ENCODE peak calls at places on chromosome 18, in nine cellular contexts. V is neural progenitor cell, Y is GDM1, H is Kasumi-1, E is COLO829, D is HS-27A, Z is IMR-90, A is ELF-1, I is colonic mucosa. W is an unnamed sample.

GRCh38 chr18:56559044-56559443 is 79.3 kb downstream of the TXNL1 start:
- DNase-seq in V (no peak), Y (no peak), H (no peak), E (no peak), D (no peak), Z (no peak), A (no peak), I (no peak), W (no peak)

GRCh38 chr18:74652392-74652988 is 54.8 kb downstream of the ZNF407 start:
- DNase-seq in V (peak), Y (peak), H (peak), E (peak), D (no peak), Z (peak), A (no peak), I (no peak), W (no peak)

GRCh38 chr18:36025025-36025424 is 42.3 kb downstream of the RPRD1A start:
- DNase-seq in V (no peak), Y (no peak), H (no peak), E (no peak), D (no peak), Z (peak), A (no peak), I (no peak), W (no peak)

GRCh38 chr18:48660346-48661228 is 121.8 kb downstream of the CTIF start:
- DNase-seq in V (no peak), Y (no peak), H (no peak), E (no peak), D (no peak), Z (no peak), A (no peak), I (no peak), W (no peak)

GRCh38 chr18:55432307-55433040 is 155.5 kb downstream of the TCF4 start:
- DNase-seq in V (no peak), Y (no peak), H (no peak), E (no peak), D (no peak), Z (no peak), A (no peak), I (no peak), W (no peak)

GRCh38 chr18:26685438-26686173 is 137.3 kb upstream of the KCTD1 start:
- DNase-seq in V (peak), Y (no peak), H (no peak), E (no peak), D (no peak), Z (no peak), A (peak), I (no peak), W (peak)

GRCh38 chr18:69401475-69402218 is 959 bp downstream of the DOK6 start:
- DNase-seq in V (peak), Y (no peak), H (no peak), E (no peak), D (no peak), Z (peak), A (no peak), I (no peak), W (peak)

GRCh38 chr18:21664069-21664468 is 40.5 kb downstream of the ABHD3 start:
- DNase-seq in V (no peak), Y (no peak), H (no peak), E (no peak), D (no peak), Z (no peak), A (no peak), I (no peak), W (no peak)

GRCh38 chr18:8767356-8767755 is 62.0 kb downstream of the MTCL1 start:
- DNase-seq in V (peak), Y (no peak), H (no peak), E (no peak), D (no peak), Z (no peak), A (no peak), I (no peak), W (no peak)

GRCh38 chr18:55275042-55275897 is 312.7 kb downstream of the TCF4 start:
- DNase-seq in V (no peak), Y (no peak), H (peak), E (peak), D (peak), Z (peak), A (no peak), I (no peak), W (no peak)

GRCh38 chr18:10432781-10433180 is 21.7 kb upstream of the APCDD1 start:
- DNase-seq in V (no peak), Y (no peak), H (no peak), E (no peak), D (no peak), Z (no peak), A (no peak), I (no peak), W (no peak)

GRCh38 chr18:76487782-76488181 is 7.3 kb downstream of the ZNF516 start:
- DNase-seq in V (peak), Y (no peak), H (peak), E (no peak), D (no peak), Z (no peak), A (peak), I (no peak), W (peak)

GRCh38 chr18:3610818-3611217 is 160.8 kb downstream of the TGIF1 start:
- DNase-seq in V (no peak), Y (no peak), H (no peak), E (no peak), D (no peak), Z (peak), A (no peak), I (no peak), W (no peak)

GRCh38 chr18:49837889-49838288 is 24.6 kb upstream of the ACAA2 start:
- DNase-seq in V (no peak), Y (no peak), H (peak), E (no peak), D (no peak), Z (no peak), A (no peak), I (no peak), W (no peak)

GRCh38 chr18:42925036-42925435 is 190.4 kb downstream of the RIT2 start:
- DNase-seq in V (no peak), Y (no peak), H (no peak), E (no peak), D (no peak), Z (no peak), A (no peak), I (no peak), W (no peak)

GRCh38 chr18:59878644-59879043 is 21.2 kb upstream of the PMAIP1 start:
- DNase-seq in V (no peak), Y (no peak), H (no peak), E (no peak), D (no peak), Z (peak), A (no peak), I (no peak), W (peak)

GRCh38 chr18:9260388-9261380 is 73.9 kb upstream of the TWSG1 start:
- DNase-seq in V (no peak), Y (no peak), H (no peak), E (no peak), D (no peak), Z (peak), A (no peak), I (no peak), W (peak)

GRCh38 chr18:816088-816653 is 4.1 kb upstream of the YES1 start:
- DNase-seq in V (no peak), Y (no peak), H (no peak), E (no peak), D (no peak), Z (no peak), A (no peak), I (no peak), W (no peak)

GRCh38 chr18:52677991-52678390 is 338.0 kb downstream of the DCC start:
- DNase-seq in V (peak), Y (no peak), H (no peak), E (no peak), D (no peak), Z (no peak), A (no peak), I (no peak), W (no peak)

GRCh38 chr18:2988041-2988794 is 24.7 kb downstream of the LPIN2 start:
- DNase-seq in V (no peak), Y (no peak), H (no peak), E (no peak), D (peak), Z (peak), A (no peak), I (no peak), W (no peak)

GRCh38 chr18:80218341-80219227 is 28.7 kb downstream of the PARD6G start:
- DNase-seq in V (no peak), Y (no peak), H (no peak), E (no peak), D (no peak), Z (no peak), A (no peak), I (no peak), W (no peak)

GRCh38 chr18:25189391-25190185 is 162.4 kb downstream of the ZNF521 start:
- DNase-seq in V (no peak), Y (no peak), H (no peak), E (no peak), D (no peak), Z (no peak), A (no peak), I (no peak), W (no peak)

W was measured in endodermal cell.